ENCODE peak calls at places on chromosomes 6 and 20, in seven cellular contexts. W, Q, C, I, N, D and F are unnamed samples.

GRCh38 chr20:2804921-2805681 is 4.7 kb upstream of the CPXM1 start:
- DNase-seq in I (no peak), W (no peak), N (no peak), C (no peak), Q (no peak), D (no peak), F (peak; percentile 86)

GRCh38 chr20:11496382-11496781 is 421.3 kb upstream of the BTBD3 start:
- DNase-seq in C (peak; percentile 15), D (no peak), Q (no peak), N (no peak), I (no peak), W (no peak), F (no peak)

GRCh38 chr6:47016916-47017315 is 25.2 kb downstream of the ADGRF1 start:
- DNase-seq in C (no peak), W (no peak), I (no peak), N (no peak), D (no peak), Q (no peak), F (no peak)

GRCh38 chr6:107153061-107153460 is 37.7 kb upstream of the BEND3 start:
- DNase-seq in Q (no peak), N (no peak), W (no peak), D (no peak), C (peak; percentile 69), I (no peak), F (no peak)

GRCh38 chr6:29451471-29452193 is 5.2 kb downstream of the OR11A1 start:
- DNase-seq in D (no peak), C (no peak), I (no peak), N (no peak), Q (no peak), W (no peak), F (no peak)

GRCh38 chr6:97654674-97655073 is 371.7 kb upstream of the MMS22L start:
- DNase-seq in W (no peak), D (no peak), C (no peak), Q (no peak), I (no peak), N (no peak), F (no peak)

GRCh38 chr6:25413506-25413905 is 134.3 kb downstream of the CARMIL1 start:
- DNase-seq in I (no peak), W (no peak), N (no peak), Q (no peak), C (no peak), D (no peak), F (peak; percentile 26)

GRCh38 chr20:49956689-49957443 is 20.7 kb downstream of the RNF114 start:
- DNase-seq in N (peak; percentile 75), D (no peak), Q (no peak), I (peak; percentile 69), C (no peak), W (no peak), F (no peak)

GRCh38 chr6:106967936-106968555 is 6.5 kb downstream of the CD24 start:
- DNase-seq in N (no peak), Q (no peak), W (no peak), C (no peak), I (no peak), D (no peak), F (no peak)

GRCh38 chr6:132483779-132484679 is 28.9 kb downstream of the STX7 start:
- DNase-seq in C (peak; percentile 76), D (no peak), W (no peak), N (peak; percentile 75), I (no peak), Q (peak; percentile 74), F (no peak)

GRCh38 chr6:76852776-76853175 is 610.5 kb downstream of the HTR1B start:
- DNase-seq in Q (no peak), I (no peak), C (peak; percentile 26), N (no peak), W (no peak), D (no peak), F (peak; percentile 0)

GRCh38 chr6:109611502-109611901 is 79.5 kb downstream of the AK9 start:
- DNase-seq in N (no peak), I (no peak), D (no peak), W (no peak), C (no peak), Q (no peak), F (no peak)

GRCh38 chr6:27771240-27771639 is 141.0 kb downstream of the OR2B2 start:
- DNase-seq in W (no peak), N (no peak), Q (no peak), D (no peak), I (no peak), C (no peak), F (no peak)

GRCh38 chr6:168678588-168678987 is 237.6 kb downstream of the SMOC2 start:
- DNase-seq in D (no peak), Q (no peak), W (no peak), C (no peak), N (no peak), I (no peak), F (no peak)

GRCh38 chr20:45685896-45686295 is 15.9 kb upstream of the WFDC11 start:
- DNase-seq in C (no peak), W (no peak), N (no peak), Q (no peak), D (no peak), I (no peak), F (peak; percentile 65)
- TF ChIP-seq CTCF in C (peak; percentile 1), W (no peak), N (no peak), Q (peak; percentile 5), D (no peak), I (no peak), F (peak; percentile 23)

GRCh38 chr6:148389917-148390316 is 47.3 kb downstream of the SASH1 start:
- DNase-seq in I (no peak), D (no peak), Q (no peak), C (no peak), N (no peak), W (no peak), F (no peak)

GRCh38 chr6:148388477-148388876 is 45.8 kb downstream of the SASH1 start:
- DNase-seq in D (no peak), Q (no peak), W (no peak), C (no peak), N (no peak), I (no peak), F (no peak)

GRCh38 chr6:148385379-148385778 is 42.7 kb downstream of the SASH1 start:
- DNase-seq in Q (no peak), N (no peak), D (no peak), C (no peak), W (no peak), I (no peak), F (no peak)

GRCh38 chr6:148392611-148393160 is 50.0 kb downstream of the SASH1 start:
- DNase-seq in C (no peak), W (no peak), I (no peak), N (no peak), D (no peak), Q (no peak), F (no peak)

GRCh38 chr6:148389086-148389485 is 46.4 kb downstream of the SASH1 start:
- DNase-seq in W (no peak), D (no peak), I (no peak), N (no peak), C (no peak), Q (no peak), F (no peak)
- H3K4me3 ChIP-seq in W (no peak overlapping the region), D (no peak overlapping the region), I (no peak overlapping the region), N (no peak overlapping the region), C (no peak overlapping the region), Q (no peak overlapping the region), F (no peak overlapping the region)

GRCh38 chr6:69162811-69163210 is 527.7 kb downstream of the ADGRB3 start:
- DNase-seq in D (no peak), C (no peak), W (no peak), N (no peak), Q (peak; percentile 41), I (no peak), F (no peak)

DNA sequence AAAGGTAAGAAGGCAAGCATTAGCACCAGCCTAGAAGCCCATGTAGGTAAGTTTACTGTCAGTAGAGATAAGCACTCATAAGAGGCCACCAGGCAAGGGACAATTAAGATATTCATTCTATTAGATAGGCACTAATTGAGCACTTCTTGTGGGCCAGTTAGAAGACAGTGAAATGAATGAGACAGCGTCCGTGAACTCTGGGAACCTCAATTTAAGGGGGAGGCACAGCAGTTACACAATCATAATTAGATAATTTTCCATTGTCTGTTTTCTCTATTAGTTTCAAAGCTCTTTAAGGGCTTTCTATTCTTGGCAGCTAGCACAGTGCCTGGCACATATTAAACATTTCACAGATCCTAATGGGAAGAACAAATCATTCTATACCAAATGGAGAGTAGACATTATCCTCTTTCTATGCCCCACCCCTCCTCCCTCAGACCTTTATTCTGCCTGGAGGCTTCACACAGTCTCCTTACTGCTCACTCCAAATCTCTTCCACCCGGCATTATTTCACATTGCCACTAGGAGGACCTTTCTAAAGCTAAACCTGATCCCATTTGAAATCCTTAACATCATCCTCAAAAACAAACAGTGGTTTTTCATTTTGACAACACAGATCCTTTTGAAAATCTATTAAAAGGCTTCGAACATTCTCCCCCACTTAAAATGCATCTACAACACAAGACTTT is 529.6 kb downstream of the ADGRB3 start:
- DNase-seq in C (no peak), N (no peak), I (no peak), Q (peak; percentile 28), W (no peak), D (no peak), F (no peak)
- TF ChIP-seq CTCF in C (peak; percentile 6), N (no peak), I (no peak), Q (no peak), W (no peak), D (no peak), F (no peak)

DNA sequence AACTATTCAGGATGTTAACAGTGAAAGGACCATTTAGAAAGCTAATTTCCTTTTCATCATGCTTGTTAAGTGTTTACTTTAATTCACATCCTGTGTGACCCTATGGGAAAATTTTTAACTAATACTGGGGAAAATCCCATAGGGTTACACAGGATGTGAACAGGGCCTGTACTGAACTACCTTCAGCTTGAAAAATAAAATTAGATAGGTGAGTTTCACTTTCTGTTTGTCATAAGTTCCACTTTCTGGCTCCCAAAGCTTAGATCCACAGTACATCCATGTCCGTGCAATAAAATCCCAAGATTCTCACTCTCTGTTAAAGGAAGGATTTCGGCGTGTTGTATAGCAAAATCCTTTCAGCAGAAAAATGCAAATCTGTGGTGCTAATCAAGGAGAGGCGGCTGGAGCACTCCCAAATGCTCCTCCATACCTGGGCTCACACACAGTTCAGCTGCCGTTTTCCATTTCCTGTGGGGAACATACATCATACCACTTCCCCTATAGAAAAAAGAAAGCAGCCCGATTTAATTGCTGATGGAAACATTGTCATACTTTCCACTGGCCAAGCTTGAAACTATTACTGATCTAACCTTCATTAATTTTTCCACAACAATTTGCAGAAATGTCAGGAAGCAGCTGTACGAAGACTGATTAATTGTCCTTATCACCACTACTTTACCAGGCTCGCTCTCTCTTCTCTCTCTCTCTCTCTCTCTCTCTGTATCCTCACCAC is 125.2 kb downstream of the HIVEP2 start:
- DNase-seq in D (no peak), N (no peak), C (peak; percentile 65), W (no peak), I (no peak), Q (no peak), F (no peak)
- H3K4me3 ChIP-seq in D (peak overlapping the region; percentile 34), N (no peak overlapping the region), C (peak overlapping the region; percentile 20), W (no peak overlapping the region), I (no peak overlapping the region), Q (no peak overlapping the region), F (peak overlapping the region; percentile 62)

GRCh38 chr6:39189915-39190544 is 39.2 kb downstream of the KCNK5 start:
- DNase-seq in W (no peak), D (peak; percentile 49), I (no peak), C (peak; percentile 3), Q (peak; percentile 73), N (peak; percentile 40), F (no peak)
- TF ChIP-seq CTCF in W (peak; percentile 49), D (no peak), I (peak; percentile 40), C (no peak), Q (peak; percentile 42), N (peak; percentile 79), F (peak; percentile 34)

GRCh38 chr6:139149383-139149782 is 14.5 kb downstream of the HECA start:
- DNase-seq in C (peak; percentile 35), Q (no peak), N (no peak), D (no peak), I (no peak), W (no peak), F (no peak)
- H3K4me3 ChIP-seq in C (no peak overlapping the region), Q (no peak overlapping the region), N (no peak overlapping the region), D (no peak overlapping the region), I (no peak overlapping the region), W (no peak overlapping the region), F (no peak overlapping the region)